ENCODE peak calls at places on chromosome 10, in eight cellular contexts. F is left ventricle myocardium inferior, G is heart left ventricle, P is stomach, N is H9, S is colonic mucosa, D is astrocyte, Z is A549. K is an unnamed sample.

GRCh38 chr10:43076876-43077420 is at the start of gene RET:
- DNase-seq in F (peak; percentile 60), G (peak; percentile 47), P (peak; percentile 40), N (peak; percentile 74), S (peak; percentile 63), D (no peak), Z (peak; percentile 65), K (no peak)

GRCh38 chr10:8628351-8628750 is 573.9 kb downstream of the GATA3 start:
- DNase-seq in F (no peak), G (no peak), P (no peak), N (no peak), S (no peak), D (no peak), Z (peak; percentile 8), K (no peak)

GRCh38 chr10:134205-134742 is 981 bp upstream of the ZMYND11 start:
- DNase-seq in F (peak; percentile 30), G (no peak), P (no peak), N (no peak), S (peak; percentile 51), D (no peak), Z (no peak), K (no peak)

GRCh38 chr10:19904202-19904661 is 88.0 kb downstream of the PLXDC2 start:
- DNase-seq in F (no peak), G (no peak), P (no peak), N (no peak), S (no peak), D (peak; percentile 93), Z (no peak), K (no peak)

GRCh38 chr10:12348341-12348869 is 942 bp upstream of the CAMK1D start:
- DNase-seq in F (no peak), G (peak; percentile 22), P (no peak), N (no peak), S (peak; percentile 50), D (no peak), Z (no peak), K (no peak)

GRCh38 chr10:124351481-124352220 is 67.1 kb downstream of the OAT start:
- DNase-seq in F (peak; percentile 64), G (no peak), P (peak; percentile 34), N (peak; percentile 13), S (no peak), D (no peak), Z (no peak), K (no peak)

GRCh38 chr10:128062331-128062730 is 63.9 kb downstream of the MKI67 start:
- DNase-seq in F (no peak), G (peak; percentile 38), P (no peak), N (no peak), S (no peak), D (no peak), Z (no peak), K (no peak)

GRCh38 chr10:95784279-95784913 is 28.4 kb downstream of the ENTPD1 start:
- DNase-seq in F (no peak), G (no peak), P (no peak), N (no peak), S (no peak), D (no peak), Z (no peak), K (no peak)

GRCh38 chr10:103168436-103168835 is 24.6 kb downstream of the NT5C2 start:
- DNase-seq in F (no peak), G (no peak), P (no peak), N (no peak), S (no peak), D (no peak), Z (no peak), K (no peak)

GRCh38 chr10:70807566-70807965 is 8.2 kb upstream of the SGPL1 start:
- DNase-seq in F (no peak), G (no peak), P (no peak), N (no peak), S (no peak), D (peak; percentile 49), Z (no peak), K (no peak)

GRCh38 chr10:94065787-94066186 is 72.1 kb downstream of the PLCE1 start:
- DNase-seq in F (no peak), G (no peak), P (no peak), N (no peak), S (no peak), D (no peak), Z (no peak), K (no peak)

GRCh38 chr10:33776419-33776818 is 442.0 kb upstream of the NRP1 start:
- DNase-seq in F (no peak), G (no peak), P (no peak), N (no peak), S (no peak), D (no peak), Z (no peak), K (no peak)

GRCh38 chr10:124685251-124685650 is 58.9 kb downstream of the FAM53B start:
- DNase-seq in F (peak; percentile 57), G (peak; percentile 64), P (no peak), N (no peak), S (no peak), D (no peak), Z (no peak), K (no peak)

GRCh38 chr10:100825946-100826660 is 80.7 kb downstream of the PAX2 start:
- DNase-seq in F (no peak), G (no peak), P (no peak), N (no peak), S (no peak), D (no peak), Z (no peak), K (no peak)

GRCh38 chr10:100826661-100826982 is 81.2 kb downstream of the PAX2 start:
- DNase-seq in F (no peak), G (no peak), P (no peak), N (no peak), S (no peak), D (no peak), Z (no peak), K (no peak)

GRCh38 chr10:100828744-100829102 is 83.3 kb downstream of the PAX2 start:
- DNase-seq in F (no peak), G (no peak), P (no peak), N (no peak), S (no peak), D (no peak), Z (peak; percentile 64), K (no peak)

GRCh38 chr10:100827819-100828743 is 82.7 kb downstream of the PAX2 start:
- DNase-seq in F (peak; percentile 26), G (no peak), P (peak; percentile 55), N (peak; percentile 61), S (peak; percentile 30), D (no peak), Z (peak; percentile 75), K (peak; percentile 28)

GRCh38 chr10:100826983-100827818 is 81.8 kb downstream of the PAX2 start:
- DNase-seq in F (no peak), G (no peak), P (peak; percentile 35), N (peak; percentile 56), S (peak; percentile 38), D (no peak), Z (peak; percentile 67), K (peak; percentile 28)
- TF ChIP-seq CTCF in F (no peak), G (no peak), P (no peak), N (peak; percentile 42), S (no peak), D (no peak), Z (peak; percentile 42), K (no peak)

DNA sequence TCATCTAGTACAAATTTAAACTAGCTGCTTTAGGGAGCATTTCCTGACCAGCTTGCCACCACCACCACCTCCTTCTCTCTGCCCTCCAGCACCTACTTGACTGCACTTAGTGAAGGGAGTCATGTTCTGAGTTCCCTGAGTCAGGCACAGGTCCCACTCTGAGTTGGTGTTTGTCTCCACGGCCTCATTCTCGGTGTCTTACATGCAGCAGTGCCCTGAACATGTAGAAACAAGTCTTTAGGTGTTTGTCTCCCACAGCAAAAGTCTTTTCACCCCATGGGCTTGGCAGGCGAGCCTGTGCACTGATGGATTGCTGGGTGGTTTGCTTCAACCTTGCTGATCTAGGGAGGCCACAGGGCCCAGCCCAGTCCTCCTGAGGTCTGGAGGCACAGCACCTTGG is 16.9 kb downstream of the TSPAN14 start:
- DNase-seq in F (no peak), G (no peak), P (no peak), N (no peak), S (no peak), D (no peak), Z (no peak), K (no peak)
- H3K4me1 ChIP-seq in F (peaks cover 100% of the 10 kb centered on the region), G (peaks cover 71% of the 10 kb centered on the region), P (peaks cover 84% of the 10 kb centered on the region), N (peaks cover 8% of the 10 kb centered on the region), S (peaks cover 4% of the 10 kb centered on the region), D (peaks cover 41% of the 10 kb centered on the region), Z (peaks cover 93% of the 10 kb centered on the region), K (peaks cover 17% of the 10 kb centered on the region)

GRCh38 chr10:27242951-27243551 is 2.5 kb upstream of the ACBD5 start:
- DNase-seq in F (peak; percentile 44), G (peak; percentile 70), P (peak; percentile 50), N (peak; percentile 67), S (peak; percentile 81), D (peak; percentile 80), Z (peak; percentile 30), K (peak; percentile 71)

GRCh38 chr10:27242473-27242950 is 1.9 kb upstream of the ACBD5 start:
- DNase-seq in F (no peak), G (no peak), P (no peak), N (no peak), S (no peak), D (no peak), Z (no peak), K (no peak)

GRCh38 chr10:27241640-27242472 is 1.3 kb upstream of the ACBD5 start:
- DNase-seq in F (peak; percentile 91), G (peak; percentile 93), P (peak; percentile 92), N (peak; percentile 94), S (peak; percentile 95), D (peak; percentile 86), Z (peak; percentile 64), K (peak; percentile 91)

GRCh38 chr10:27240891-27241639 is 468 bp upstream of the ACBD5 start:
- DNase-seq in F (peak; percentile 22), G (no peak), P (peak; percentile 41), N (peak; percentile 55), S (peak; percentile 46), D (peak; percentile 5), Z (no peak), K (no peak)

GRCh38 chr10:27240212-27240890 is at the start of gene ACBD5:
- DNase-seq in F (peak; percentile 91), G (peak; percentile 88), P (peak; percentile 88), N (peak; percentile 84), S (peak; percentile 91), D (peak; percentile 50), Z (peak; percentile 51), K (peak; percentile 93)
- TF ChIP-seq CTCF in F (peak; percentile 15), G (no peak), P (no peak), N (no peak), S (no peak), D (no peak), Z (no peak), K (no peak)

GRCh38 chr10:5692476-5693358 is 8.1 kb downstream of the TASOR2 start:
- DNase-seq in F (peak; percentile 53), G (peak; percentile 46), P (peak; percentile 63), N (peak; percentile 62), S (peak; percentile 66), D (peak; percentile 23), Z (peak; percentile 18), K (peak; percentile 39)
- H3K4me1 ChIP-seq in F (peaks cover 52% of the 10 kb centered on the region), G (peaks cover 2% of the 10 kb centered on the region), P (peaks cover 21% of the 10 kb centered on the region), N (peaks cover 2% of the 10 kb centered on the region), S (peaks cover 3% of the 10 kb centered on the region), D (peaks cover 11% of the 10 kb centered on the region), Z (peaks cover 24% of the 10 kb centered on the region), K (peaks cover 8% of the 10 kb centered on the region)

GRCh38 chr10:50622497-50623298 is 1.1 kb downstream of the SGMS1 start:
- DNase-seq in F (peak; percentile 34), G (peak; percentile 43), P (peak; percentile 49), N (no peak), S (peak; percentile 63), D (peak; percentile 37), Z (peak; percentile 46), K (peak; percentile 36)
- TF ChIP-seq CTCF in F (no peak), G (no peak), P (no peak), N (no peak), S (no peak), D (no peak), Z (no peak), K (no peak)

GRCh38 chr10:69736866-69737641 is 64.7 kb upstream of the COL13A1 start:
- DNase-seq in F (no peak), G (no peak), P (no peak), N (no peak), S (no peak), D (no peak), Z (no peak), K (no peak)
- H3K4me1 ChIP-seq in F (peaks cover 49% of the 10 kb centered on the region), G (peaks cover 5% of the 10 kb centered on the region), P (no peaks in the 10 kb centered on the region), N (no peaks in the 10 kb centered on the region), S (no peaks in the 10 kb centered on the region), D (peaks cover 28% of the 10 kb centered on the region), Z (peaks cover 15% of the 10 kb centered on the region), K (peaks cover 2% of the 10 kb centered on the region)

K was measured in lung.